ENCODE peak calls at places on chromosomes 11 and 22, in four cellular contexts. B is anterior cingulate cortex, O is B cell, J is germinal center. P is an unnamed sample.

GRCh38 chr11:33689089-33689488 is 11.5 kb downstream of the C11orf91 start:
- DNase-seq in B (no peak), O (no peak), J (no peak), P (no peak)

GRCh38 chr11:124894606-124895430 is 2.8 kb downstream of the ROBO4 start:
- DNase-seq in B (no peak), O (peak), J (no peak), P (no peak)

GRCh38 chr22:24975813-24976341 is 23.4 kb downstream of the KIAA1671 start:
- DNase-seq in J (no peak), O (no peak), B (peak), P (peak)

GRCh38 chr22:49137216-49137840 is 690.3 kb downstream of the BRD1 start:
- DNase-seq in J (no peak), O (no peak), B (no peak), P (no peak)

GRCh38 chr11:68412593-68413475 is 47.7 kb upstream of the PPP6R3 start:
- DNase-seq in O (no peak), J (peak), B (no peak), P (no peak)

GRCh38 chr22:27097933-27098332 is 440.5 kb downstream of the MIAT start:
- DNase-seq in B (no peak), O (no peak), J (no peak), P (no peak)

GRCh38 chr22:45704648-45705047 is 33.0 kb downstream of the ATXN10 start:
- DNase-seq in J (no peak), O (no peak), B (no peak), P (no peak)

GRCh38 chr11:6604081-6604626 is 580 bp downstream of the ILK start:
- DNase-seq in B (peak), J (peak), O (peak), P (peak)

GRCh38 chr22:41364955-41365354 is 16.8 kb upstream of the TEF start:
- DNase-seq in O (no peak), B (no peak), J (no peak), P (no peak)

GRCh38 chr11:65277878-65278277 is 16.1 kb downstream of the POLA2 start:
- DNase-seq in B (no peak), J (no peak), O (no peak), P (no peak)

GRCh38 chr22:49155039-49155808 is 672.4 kb downstream of the BRD1 start:
- DNase-seq in O (no peak), B (no peak), J (no peak), P (no peak)

GRCh38 chr11:70176940-70177689 is 26.0 kb upstream of the FADD start:
- DNase-seq in B (no peak), O (peak), J (peak), P (no peak)

GRCh38 chr11:111938687-111939160 is 1.6 kb downstream of the DIXDC1 start:
- DNase-seq in O (peak), J (peak), B (no peak), P (no peak)

P was measured in midbrain.